ENCODE peak calls at places on chromosomes 1 and 21, in ten cellular contexts. B, S, L, U, A, Z, C, Y, H and I are unnamed samples.

GRCh38 chr1:229024528-229025119 is 246.3 kb upstream of the RAB4A start:
- DNase-seq in S (peak), A (peak), C (peak), B (peak), H (no peak), Y (peak), U (peak), L (peak), Z (peak), I (no peak)

GRCh38 chr21:45849651-45850050 is 131.9 kb upstream of the COL6A1 start:
- DNase-seq in H (no peak), Y (no peak), A (no peak), L (no peak), C (no peak), B (no peak), Z (no peak), S (no peak), U (no peak), I (peak)

GRCh38 chr1:209988706-209989105 is 50.7 kb downstream of the SYT14 start:
- DNase-seq in Y (peak), U (no peak), H (no peak), B (no peak), C (no peak), A (peak), Z (no peak), S (no peak), L (peak), I (no peak)

GRCh38 chr1:244315996-244316395 is 135.7 kb downstream of the ADSS2 start:
- DNase-seq in Y (no peak), Z (no peak), S (no peak), U (no peak), A (no peak), C (no peak), H (no peak), L (no peak), B (no peak), I (no peak)

GRCh38 chr1:77889240-77889637 is 815 bp downstream of the NEXN start:
- DNase-seq in B (no peak), L (no peak), S (no peak), U (peak), C (peak), Y (peak), Z (peak), H (no peak), A (peak), I (no peak)

GRCh38 chr1:43585596-43585995 is 54.9 kb downstream of the PTPRF start:
- DNase-seq in H (no peak), Y (no peak), C (no peak), B (no peak), U (no peak), Z (no peak), A (no peak), L (no peak), S (no peak), I (no peak)

GRCh38 chr1:160837558-160838205 is 25.0 kb downstream of the CD244 start:
- DNase-seq in L (peak), Z (no peak), A (no peak), U (no peak), B (no peak), S (no peak), H (peak), C (peak), Y (peak), I (no peak)

GRCh38 chr1:70528591-70529333 is 117.7 kb downstream of the CTH start:
- DNase-seq in C (peak), L (peak), U (no peak), B (no peak), H (no peak), Y (peak), S (no peak), Z (peak), A (peak), I (peak)

GRCh38 chr1:165129568-165130164 is 226.8 kb downstream of the LMX1A start:
- DNase-seq in Y (peak), A (peak), L (peak), B (no peak), U (no peak), Z (peak), S (peak), H (peak), C (peak), I (peak)

GRCh38 chr1:153805042-153805745 is 30.0 kb downstream of the SLC27A3 start:
- DNase-seq in B (peak), S (peak), Y (peak), Z (no peak), H (no peak), L (no peak), C (peak), U (peak), A (peak), I (peak)

GRCh38 chr1:50271968-50272578 is 151.2 kb downstream of the DMRTA2 start:
- DNase-seq in S (peak), H (peak), Z (peak), L (peak), U (no peak), B (no peak), A (peak), Y (peak), C (peak), I (no peak)

GRCh38 chr1:7380712-7381111 is 390.4 kb upstream of the VAMP3 start:
- DNase-seq in L (no peak), Z (no peak), B (no peak), H (no peak), S (no peak), A (no peak), C (no peak), Y (no peak), U (no peak), I (peak)

GRCh38 chr1:183995322-183996035 is 42.0 kb downstream of the COLGALT2 start:
- DNase-seq in S (peak), Y (peak), L (no peak), Z (no peak), H (peak), U (no peak), C (no peak), A (peak), B (no peak), I (no peak)

GRCh38 chr21:42379425-42380215 is 13.3 kb upstream of the TFF1 start:
- DNase-seq in B (no peak), H (no peak), A (no peak), S (no peak), C (no peak), L (no peak), Z (no peak), Y (no peak), U (no peak), I (no peak)

GRCh38 chr21:31900121-31900895 is 27.5 kb downstream of the HUNK start:
- DNase-seq in H (no peak), Y (no peak), L (peak), Z (peak), A (no peak), U (no peak), B (no peak), C (no peak), S (no peak), I (no peak)

GRCh38 chr1:201982082-201982922 is at the start of gene RNPEP:
- DNase-seq in A (peak), C (peak), Z (peak), Y (peak), B (no peak), S (peak), H (peak), U (no peak), L (peak), I (peak)

GRCh38 chr1:33273402-33273801 is 17.1 kb downstream of the ZNF362 start:
- DNase-seq in H (no peak), Z (no peak), S (no peak), Y (no peak), B (no peak), L (no peak), U (no peak), A (no peak), C (no peak), I (peak)

GRCh38 chr1:95309031-95309459 is 75.0 kb downstream of the RWDD3 start:
- DNase-seq in C (peak), A (peak), B (no peak), L (peak), U (no peak), H (no peak), S (no peak), Z (peak), Y (peak), I (no peak)

GRCh38 chr1:178461104-178461503 is 35.7 kb downstream of the CLEC20A start:
- DNase-seq in L (no peak), Z (no peak), B (no peak), H (no peak), S (no peak), A (no peak), C (no peak), Y (no peak), U (no peak), I (no peak)

GRCh38 chr1:205274041-205274691 is 46.4 kb downstream of the TMCC2 start:
- DNase-seq in C (no peak), H (no peak), Z (no peak), B (no peak), S (no peak), Y (no peak), U (no peak), A (no peak), L (no peak), I (no peak)

GRCh38 chr1:70458120-70458519 is 47.1 kb downstream of the CTH start:
- DNase-seq in H (no peak), A (no peak), U (no peak), B (no peak), Z (no peak), C (no peak), Y (no peak), L (no peak), S (no peak), I (no peak)

GRCh38 chr1:207923121-207923520 is 12.2 kb upstream of the CD34 start:
- DNase-seq in B (no peak), H (no peak), L (no peak), A (no peak), Y (no peak), Z (no peak), C (no peak), S (no peak), U (no peak), I (no peak)

GRCh38 chr21:46024983-46025860 is 43.7 kb downstream of the COL6A1 start:
- DNase-seq in Z (peak), U (no peak), S (no peak), C (no peak), H (no peak), A (peak), L (no peak), B (peak), Y (no peak), I (no peak)

GRCh38 chr1:183223467-183223866 is 37.4 kb downstream of the LAMC2 start:
- DNase-seq in U (no peak), Y (no peak), B (no peak), C (no peak), S (no peak), Z (no peak), L (no peak), H (no peak), A (peak), I (no peak)

GRCh38 chr1:4554291-4554865 is 100.0 kb upstream of the AJAP1 start:
- DNase-seq in B (no peak), H (no peak), Y (no peak), Z (no peak), A (no peak), S (no peak), C (no peak), U (no peak), L (no peak), I (peak)

GRCh38 chr1:203572134-203572625 is 54.5 kb upstream of the ATP2B4 start:
- DNase-seq in S (no peak), Z (peak), A (peak), Y (no peak), U (no peak), L (no peak), H (no peak), B (no peak), C (no peak), I (no peak)

GRCh38 chr21:45551316-45551715 is 9.1 kb upstream of the SLC19A1 start:
- DNase-seq in Z (no peak), L (peak), H (no peak), S (no peak), A (peak), B (no peak), U (no peak), C (peak), Y (peak), I (no peak)

GRCh38 chr1:77084457-77084856 is 134.8 kb downstream of the PIGK start:
- DNase-seq in C (no peak), B (no peak), Z (no peak), U (no peak), A (no peak), Y (no peak), S (no peak), L (no peak), H (no peak), I (no peak)

GRCh38 chr21:36436829-36437744 is 42.8 kb downstream of the CLDN14 start:
- DNase-seq in L (no peak), H (no peak), B (no peak), U (no peak), Z (no peak), A (peak), Y (no peak), C (peak), S (no peak), I (no peak)

GRCh38 chr1:201036188-201036834 is 12.8 kb upstream of the KIF21B start:
- DNase-seq in C (no peak), B (no peak), H (no peak), A (no peak), Y (no peak), Z (no peak), L (no peak), U (no peak), S (no peak), I (no peak)

DNA sequence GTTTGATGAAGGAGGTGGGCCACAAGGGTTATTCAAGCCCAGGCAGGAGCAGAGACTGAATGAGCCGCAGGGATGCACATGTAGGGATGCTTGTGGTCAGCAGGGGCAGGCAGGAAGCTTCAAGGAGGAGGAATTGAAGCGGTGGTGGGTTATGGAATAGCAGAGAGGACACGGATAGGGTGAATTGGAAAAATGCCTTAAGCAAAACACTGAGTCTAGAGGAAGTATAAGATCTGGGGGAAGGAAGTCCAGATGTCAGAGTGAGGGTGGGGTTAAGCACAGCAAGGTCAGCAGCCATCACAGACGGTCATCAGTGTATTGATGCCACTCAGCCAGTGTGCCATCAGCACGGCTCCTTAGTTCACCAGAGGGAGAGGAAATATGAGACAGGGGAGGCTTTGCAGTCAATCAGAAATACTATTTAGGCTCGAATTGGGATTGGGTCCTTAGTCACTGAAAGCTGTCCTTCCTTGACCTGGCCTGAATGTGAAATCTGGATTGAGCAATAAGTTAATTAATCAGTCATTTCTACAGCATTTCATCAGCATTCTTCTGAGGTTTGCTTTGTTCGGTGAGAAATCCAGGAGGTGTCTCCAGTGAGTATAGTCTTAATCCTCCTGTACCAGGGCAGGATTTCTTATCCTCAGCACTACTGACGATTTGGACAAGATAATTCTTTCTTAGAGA is 6.0 kb upstream of the LCE1F start:
- DNase-seq in Z (no peak), U (no peak), B (no peak), Y (no peak), S (no peak), L (no peak), A (no peak), C (no peak), H (no peak), I (no peak)
- TF ChIP-seq CTCF in Z (no peak), U (no peak), B (no peak), Y (no peak), S (no peak), L (no peak), A (no peak), C (no peak), H (no peak), I (no peak)

GRCh38 chr1:12052008-12052573 is 11.0 kb upstream of the TNFRSF8 start:
- DNase-seq in H (peak), L (peak), S (peak), B (peak), U (peak), C (peak), A (peak), Z (peak), Y (peak), I (no peak)

GRCh38 chr1:12055259-12055658 is 7.8 kb upstream of the TNFRSF8 start:
- DNase-seq in C (no peak), Y (no peak), U (no peak), Z (no peak), L (no peak), S (no peak), H (no peak), A (no peak), B (no peak), I (no peak)

GRCh38 chr1:12051361-12051760 is 11.7 kb upstream of the TNFRSF8 start:
- DNase-seq in B (no peak), U (no peak), Y (no peak), L (no peak), H (no peak), S (no peak), A (no peak), C (no peak), Z (no peak), I (no peak)

GRCh38 chr1:12053752-12054548 is 9.2 kb upstream of the TNFRSF8 start:
- DNase-seq in Z (no peak), S (no peak), H (no peak), U (no peak), C (no peak), L (no peak), B (no peak), Y (peak), A (no peak), I (no peak)

GRCh38 chr1:12052997-12053686 is 10.0 kb upstream of the TNFRSF8 start:
- DNase-seq in H (peak), C (no peak), Y (no peak), B (no peak), U (no peak), S (peak), A (no peak), L (no peak), Z (no peak), I (no peak)
- TF ChIP-seq CTCF in H (peak), C (no peak), Y (peak), B (no peak), U (no peak), S (no peak), A (no peak), L (no peak), Z (no peak), I (no peak)

DNA sequence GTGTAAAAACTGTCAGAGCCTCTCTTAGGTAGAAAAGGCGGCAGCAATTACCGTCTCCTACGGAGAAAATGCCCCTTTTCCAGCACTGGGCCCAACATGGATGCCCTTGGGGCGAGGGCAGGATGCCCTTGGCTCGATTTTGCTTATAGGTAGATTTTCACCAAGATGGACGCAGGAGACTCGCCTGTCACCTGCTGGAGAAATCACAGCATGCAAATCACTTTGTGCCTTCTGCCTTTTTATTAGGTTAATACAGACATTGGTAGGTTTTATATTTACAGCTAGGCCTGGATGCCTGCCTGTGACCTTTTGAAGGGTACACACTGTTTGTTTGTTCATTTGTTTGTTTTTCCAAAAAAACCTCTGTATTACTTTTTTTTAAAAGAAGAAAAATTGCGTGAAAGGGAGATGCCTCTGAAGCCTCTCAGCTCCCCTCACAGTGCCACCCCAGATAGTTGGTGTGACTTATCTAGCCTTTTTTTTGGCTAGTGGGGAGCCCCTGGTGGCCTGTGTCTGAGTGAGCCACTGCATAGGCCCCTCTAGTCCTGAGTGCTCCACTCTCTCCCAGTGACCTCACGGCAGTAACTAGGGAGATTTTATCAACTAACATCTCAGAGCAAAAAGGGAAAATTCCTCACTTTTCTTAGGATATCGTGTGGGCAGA is 2.5 kb downstream of the ATP1B1 start:
- DNase-seq in A (no peak), L (peak), U (no peak), Z (peak), Y (no peak), H (no peak), C (peak), B (no peak), S (no peak), I (no peak)
- TF ChIP-seq CTCF in A (peak), L (peak), U (peak), Z (peak), Y (peak), H (peak), C (peak), B (no peak), S (peak), I (no peak)

GRCh38 chr1:234373064-234373937 is at the start of gene COA6:
- DNase-seq in S (peak), L (peak), U (peak), H (peak), Y (peak), Z (peak), C (peak), A (peak), B (peak), I (peak)
- TF ChIP-seq CTCF in S (peak), L (no peak), U (no peak), H (no peak), Y (no peak), Z (no peak), C (no peak), A (no peak), B (no peak), I (no peak)

DNA sequence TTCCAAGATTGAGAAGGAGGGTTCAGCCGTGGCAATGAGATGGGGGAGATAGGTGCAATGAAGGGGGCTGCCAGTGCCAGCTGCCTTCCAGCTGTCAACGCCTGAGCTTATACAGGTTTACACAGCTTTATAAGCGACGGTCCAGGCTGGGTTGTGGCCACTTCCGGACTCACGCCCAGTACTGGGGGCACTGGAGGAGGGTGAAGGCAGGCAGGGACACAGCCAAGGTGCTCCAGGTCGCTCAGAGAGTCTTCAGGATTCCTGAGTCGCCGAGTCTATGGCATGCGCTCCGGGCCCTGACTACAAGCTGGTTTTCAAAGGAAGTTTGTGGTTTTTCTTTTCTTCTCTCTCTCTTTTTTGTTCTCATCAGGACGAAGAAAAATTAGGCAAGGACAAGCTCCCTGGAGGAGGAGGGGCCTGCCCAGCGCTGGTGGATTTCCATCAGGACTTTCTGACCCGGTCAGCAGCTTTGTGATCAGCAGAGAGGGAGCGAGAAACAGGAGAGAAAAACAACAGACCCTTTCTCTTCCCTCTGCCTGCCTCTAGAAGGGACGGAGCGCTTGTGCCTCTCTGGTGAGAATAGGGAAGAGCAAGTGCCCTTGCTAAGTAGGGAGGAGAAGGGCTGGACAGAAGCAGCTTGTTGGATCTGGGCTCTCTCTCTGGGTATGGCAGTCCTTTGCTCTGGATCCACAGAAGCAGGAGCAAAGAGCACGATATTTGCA is at the start of gene MINDY1:
- DNase-seq in C (peak), S (peak), L (peak), A (peak), Z (peak), Y (peak), H (peak), B (peak), U (peak), I (peak)
- TF ChIP-seq CTCF in C (peak), S (peak), L (peak), A (peak), Z (peak), Y (peak), H (peak), B (peak), U (peak), I (no peak)

GRCh38 chr21:29350246-29350779 is 51.6 kb downstream of the BACH1 start:
- DNase-seq in Z (no peak), S (no peak), B (no peak), L (no peak), A (no peak), Y (no peak), H (no peak), C (no peak), U (no peak), I (no peak)
- TF ChIP-seq CTCF in Z (no peak), S (no peak), B (no peak), L (no peak), A (no peak), Y (no peak), H (no peak), C (no peak), U (no peak), I (no peak)

GRCh38 chr1:64484651-64485050 is 14.7 kb downstream of the CACHD1 start:
- DNase-seq in A (peak), S (no peak), Z (no peak), B (no peak), U (no peak), Y (peak), H (no peak), L (no peak), C (no peak), I (no peak)

GRCh38 chr1:64489707-64490106 is 19.8 kb downstream of the CACHD1 start:
- DNase-seq in A (no peak), C (no peak), L (no peak), Z (no peak), B (no peak), S (no peak), U (no peak), H (no peak), Y (no peak), I (no peak)

GRCh38 chr1:64488862-64489261 is 18.9 kb downstream of the CACHD1 start:
- DNase-seq in S (no peak), B (no peak), C (no peak), Y (no peak), A (no peak), L (no peak), U (no peak), Z (no peak), H (no peak), I (no peak)

GRCh38 chr1:64486193-64486592 is 16.3 kb downstream of the CACHD1 start:
- DNase-seq in Y (no peak), B (no peak), A (no peak), U (no peak), C (no peak), Z (no peak), S (no peak), H (no peak), L (no peak), I (no peak)

GRCh38 chr1:64487061-64487460 is 17.1 kb downstream of the CACHD1 start:
- DNase-seq in Z (no peak), L (no peak), C (no peak), B (no peak), U (no peak), A (no peak), Y (peak), S (no peak), H (no peak), I (no peak)
- TF ChIP-seq CTCF in Z (peak), L (peak), C (no peak), B (peak), U (no peak), A (no peak), Y (peak), S (peak), H (peak), I (no peak)